ENCODE peak calls at places on chromosome 19, in six cellular contexts. G is activated CD4-positive, alpha-beta T cell treated with anti-CD3 and anti-CD28 coated beads for 24 hours; P is NT2/D1; J is stimulated activated CD8-positive, alpha-beta memory T cell treated with anti-CD3 and anti-CD28 coated beads, Interleukin-7, amount 100 ng/mL, for 1 hour; E is neuronal stem cell; U is anterior cingulate cortex. N is an unnamed sample.

GRCh38 chr19:37907735-37908066 is 693 bp downstream of the SIPA1L3 start:
- DNase-seq in P (no peak), J (no peak), U (no peak), G (no peak), E (no peak), N (no peak)

GRCh38 chr19:38679839-38680238 is 32.4 kb downstream of the ACTN4 start:
- DNase-seq in G (no peak), U (no peak), J (no peak), P (no peak), E (no peak), N (no peak)

GRCh38 chr19:11191273-11191755 is 6.0 kb downstream of the KANK2 start:
- DNase-seq in J (no peak), G (no peak), E (no peak), U (no peak), P (no peak), N (no peak)

GRCh38 chr19:55206664-55207500 is 2.4 kb downstream of the PTPRH start:
- DNase-seq in G (peak; percentile 33), P (peak; percentile 40), U (no peak), E (peak; percentile 67), J (no peak), N (no peak)

GRCh38 chr19:3494559-3494958 is 5.9 kb downstream of the DOHH start:
- DNase-seq in E (no peak), G (peak; percentile 52), U (no peak), J (no peak), P (no peak), N (no peak)

GRCh38 chr19:16266586-16266942 is 58.1 kb upstream of the KLF2 start:
- DNase-seq in E (no peak), G (no peak), U (no peak), P (no peak), J (peak; percentile 39), N (no peak)

GRCh38 chr19:35142531-35143230 is 374 bp upstream of the FXYD7 start:
- DNase-seq in E (no peak), U (no peak), J (peak; percentile 64), P (no peak), G (peak; percentile 52), N (no peak)

GRCh38 chr19:58381460-58382220 is 810 bp upstream of the ZNF837 start:
- DNase-seq in E (no peak), U (no peak), J (no peak), G (no peak), P (no peak), N (no peak)

GRCh38 chr19:1837625-1838105 is 10.6 kb downstream of the REXO1 start:
- DNase-seq in P (no peak), J (no peak), U (no peak), G (peak; percentile 50), E (no peak), N (no peak)

GRCh38 chr19:38932425-38933179 is 1.9 kb downstream of the MRPS12 start:
- DNase-seq in E (no peak), U (no peak), G (no peak), J (no peak), P (peak; percentile 20), N (no peak)

GRCh38 chr19:13155472-13156284 is 5.5 kb downstream of the IER2 start:
- DNase-seq in P (peak; percentile 71), G (no peak), U (no peak), J (no peak), E (peak; percentile 83), N (no peak)

GRCh38 chr19:50607874-50608785 is 31.6 kb downstream of the SYT3 start:
- DNase-seq in G (peak; percentile 84), E (peak; percentile 94), J (peak; percentile 40), U (peak; percentile 76), P (peak; percentile 94), N (peak; percentile 57)

GRCh38 chr19:38387550-38388309 is at the start of gene GGN:
- DNase-seq in J (peak; percentile 51), E (peak; percentile 99), P (peak; percentile 87), U (peak; percentile 47), G (peak; percentile 64), N (peak; percentile 68)

GRCh38 chr19:12065100-12065538 is 588 bp downstream of the ZNF844 start:
- DNase-seq in U (no peak), G (no peak), J (no peak), E (no peak), P (no peak), N (no peak)

GRCh38 chr19:34172661-34173144 is 399 bp downstream of the LSM14A start:
- DNase-seq in G (peak; percentile 15), P (no peak), J (peak; percentile 3), E (no peak), U (no peak), N (no peak)

GRCh38 chr19:42003506-42004294 is 9.7 kb upstream of the ATP1A3 start:
- DNase-seq in G (no peak), U (no peak), J (no peak), E (no peak), P (no peak), N (no peak)

GRCh38 chr19:1859319-1859718 is 4.1 kb downstream of the KLF16 start:
- DNase-seq in J (no peak), E (no peak), U (no peak), P (no peak), G (no peak), N (no peak)

GRCh38 chr19:10701955-10702307 is 692 bp downstream of the QTRT1 start:
- DNase-seq in G (no peak), P (no peak), U (no peak), E (peak; percentile 38), J (no peak), N (no peak)

GRCh38 chr19:37930416-37930815 is 23.4 kb downstream of the SIPA1L3 start:
- DNase-seq in P (no peak), G (no peak), U (no peak), J (no peak), E (no peak), N (no peak)

N was measured in glomerular endothelial cell.